ENCODE peak calls at places on chromosomes 1 and 21, in four cellular contexts. V, P, G and H are unnamed samples.
A peak's percentile ranks its signal among the peaks of the same experiment; 100 is the strongest.

GRCh38 chr1:234929369-234929768 is 199.3 kb downstream of the TOMM20 start:
- DNase-seq in G (no peak), P (no peak), V (no peak), H (no peak)

GRCh38 chr1:119554188-119554587 is 47.2 kb downstream of the HSD3B1 start:
- DNase-seq in G (no peak), P (no peak), V (no peak), H (no peak)

GRCh38 chr1:218705391-218705790 is 360.3 kb downstream of the TGFB2 start:
- DNase-seq in G (no peak), V (peak; percentile 9), P (no peak), H (no peak)

GRCh38 chr21:29187939-29188338 is 57.5 kb downstream of the MAP3K7CL start:
- DNase-seq in V (no peak), P (peak; percentile 72), G (no peak), H (no peak)

GRCh38 chr1:187839873-187840272 is 1011.1 kb downstream of the PLA2G4A start:
- DNase-seq in G (no peak), P (no peak), V (no peak), H (no peak)

GRCh38 chr21:34074283-34075098 is 1.1 kb downstream of the MRPS6 start:
- DNase-seq in P (no peak), V (no peak), G (no peak), H (peak; percentile 74)

GRCh38 chr1:19169642-19170041 is 40.4 kb downstream of the UBR4 start:
- DNase-seq in G (no peak), V (no peak), P (no peak), H (no peak)

GRCh38 chr1:222769181-222769580 is 32.2 kb downstream of the FAM177B start:
- DNase-seq in V (no peak), G (no peak), P (no peak), H (no peak)

GRCh38 chr1:8096105-8097011 is 70.2 kb upstream of the ERRFI1 start:
- DNase-seq in V (no peak), G (no peak), P (no peak), H (no peak)

GRCh38 chr21:38263493-38263892 is 6.7 kb downstream of the KCNJ15 start:
- DNase-seq in G (no peak), P (no peak), V (no peak), H (no peak)

GRCh38 chr1:7596126-7596755 is 174.9 kb upstream of the VAMP3 start:
- DNase-seq in G (no peak), P (no peak), V (no peak), H (no peak)

GRCh38 chr1:17358557-17358956 is 13.4 kb upstream of the PADI6 start:
- DNase-seq in V (no peak), P (no peak), G (no peak), H (no peak)

GRCh38 chr1:78045850-78046778 is at the start of gene GIPC2:
- DNase-seq in G (no peak), P (peak; percentile 73), V (no peak), H (peak; percentile 65)

GRCh38 chr1:87728169-87728568 is 399.5 kb downstream of the LMO4 start:
- DNase-seq in V (no peak), P (no peak), G (no peak), H (no peak)

GRCh38 chr1:93980320-93980744 is 71.1 kb upstream of the GCLM start:
- DNase-seq in V (peak; percentile 18), P (no peak), G (no peak), H (peak; percentile 43)

GRCh38 chr1:197222025-197222685 is 45.9 kb upstream of the CRB1 start:
- DNase-seq in P (no peak), G (no peak), V (no peak), H (no peak)

GRCh38 chr1:177640687-177641086 is 329.2 kb downstream of the SEC16B start:
- DNase-seq in G (no peak), V (no peak), P (no peak), H (no peak)

GRCh38 chr1:93969371-93969770 is 60.1 kb upstream of the GCLM start:
- DNase-seq in V (no peak), G (no peak), P (no peak), H (no peak)

GRCh38 chr21:29928537-29928936 is 11.3 kb downstream of the GRIK1 start:
- DNase-seq in P (no peak), V (no peak), G (no peak), H (no peak)

GRCh38 chr1:210951279-210951678 is 182.7 kb downstream of the KCNH1 start:
- DNase-seq in V (no peak), P (no peak), G (no peak), H (no peak)

GRCh38 chr21:35102488-35103407 is 53.6 kb upstream of the RUNX1 start:
- DNase-seq in P (peak; percentile 54), V (no peak), G (no peak), H (no peak)

GRCh38 chr1:118842462-118843201 is 145.5 kb downstream of the TBX15 start:
- DNase-seq in G (no peak), V (no peak), P (no peak), H (peak; percentile 12)

GRCh38 chr1:64006276-64007051 is 197.0 kb upstream of the UBE2U start:
- DNase-seq in G (no peak), P (no peak), V (peak; percentile 14), H (no peak)

GRCh38 chr1:67766117-67766978 is 66.9 kb downstream of the GNG12 start:
- DNase-seq in V (no peak), G (no peak), P (no peak), H (peak; percentile 89)

GRCh38 chr1:73401666-73402065 is 796.3 kb downstream of the LRRIQ3 start:
- DNase-seq in V (no peak), G (no peak), P (no peak), H (peak; percentile 37)

GRCh38 chr1:47437518-47438320 is at the start of gene FOXD2:
- DNase-seq in V (peak; percentile 77), P (peak; percentile 92), G (peak; percentile 61), H (peak; percentile 93)

GRCh38 chr1:47564570-47564969 is 126.7 kb downstream of the FOXD2 start:
- DNase-seq in V (no peak), G (no peak), P (no peak), H (no peak)

GRCh38 chr1:30977105-30977504 is 68.5 kb upstream of the SDC3 start:
- DNase-seq in G (no peak), P (no peak), V (peak; percentile 4), H (no peak)

GRCh38 chr1:41404308-41404755 is 43.1 kb downstream of the FOXO6 start:
- DNase-seq in V (peak; percentile 21), G (no peak), P (no peak), H (peak; percentile 54)

GRCh38 chr1:111968511-111968910 is 21.0 kb downstream of the KCND3 start:
- DNase-seq in V (no peak), G (no peak), P (no peak), H (no peak)

GRCh38 chr1:211324992-211325775 is 1.4 kb upstream of the TRAF5 start:
- DNase-seq in P (no peak), G (no peak), V (no peak), H (no peak)

GRCh38 chr1:21496063-21496462 is 13.2 kb upstream of the ALPL start:
- DNase-seq in P (no peak), G (no peak), V (no peak), H (no peak)

GRCh38 chr1:214658785-214659184 is 55.8 kb downstream of the CENPF start:
- DNase-seq in P (no peak), G (no peak), V (no peak), H (peak; percentile 39)
- TF ChIP-seq CTCF in P (no peak), G (peak; percentile 21), V (peak; percentile 46), H (peak; percentile 40)

DNA sequence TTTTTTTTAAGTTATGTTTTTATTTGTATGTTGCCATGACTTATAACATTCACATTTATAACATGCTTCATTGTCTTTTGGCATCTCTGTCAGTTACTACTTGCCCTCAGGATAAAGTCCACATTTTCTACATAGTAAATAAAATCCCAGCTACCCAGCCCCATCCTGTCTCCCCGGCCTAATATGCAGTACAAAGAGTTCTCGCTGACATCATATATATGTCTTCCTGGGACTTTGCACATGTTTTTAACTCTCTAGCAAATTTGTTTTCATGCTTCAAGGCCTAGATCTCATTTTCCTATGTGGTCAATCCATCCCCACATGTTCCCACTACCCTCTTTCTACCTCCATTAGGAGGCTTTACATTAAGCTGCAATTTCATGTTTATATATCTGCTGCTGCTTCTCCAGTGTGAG is 33.0 kb upstream of the IVNS1ABP start:
- DNase-seq in P (no peak), G (no peak), V (no peak), H (no peak)
- H3K4me1 ChIP-seq in P (no peaks in the 10 kb centered on the region), G (no peaks in the 10 kb centered on the region), V (no peaks in the 10 kb centered on the region), H (no peaks in the 10 kb centered on the region)

DNA sequence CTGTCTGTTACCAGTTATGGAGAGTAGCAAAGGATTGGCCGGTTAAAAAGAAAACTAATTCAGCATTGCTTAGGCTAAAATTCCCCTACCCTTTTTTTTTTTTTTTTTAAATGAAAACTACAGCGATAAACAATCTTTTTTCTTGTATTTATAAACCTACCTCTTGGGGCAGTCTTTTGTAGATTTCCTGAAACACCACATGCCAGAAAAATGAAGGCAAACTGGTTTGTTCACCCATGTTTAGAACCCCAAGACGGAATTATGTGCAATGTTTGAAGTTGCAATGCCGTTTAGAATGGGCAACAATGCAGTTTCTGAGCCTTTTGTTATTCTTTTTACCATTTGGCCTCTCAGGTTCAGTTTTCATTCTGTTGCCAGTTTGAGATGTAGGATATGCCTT is 59.1 kb downstream of the PRDM2 start:
- DNase-seq in V (no peak), P (no peak), G (no peak), H (no peak)
- TF ChIP-seq CTCF in V (no peak), P (no peak), G (no peak), H (no peak)

GRCh38 chr1:37708471-37708870 is 16.2 kb downstream of the CDCA8 start:
- DNase-seq in P (no peak), G (no peak), V (no peak), H (no peak)
- H3K4me1 ChIP-seq in P (no peaks in the 10 kb centered on the region), G (no peaks in the 10 kb centered on the region), V (no peaks in the 10 kb centered on the region), H (no peaks in the 10 kb centered on the region)